ENCODE peak calls at places on chromosomes 6 and 20, in nine cellular contexts. Z, V, B, C, N, U, I, J and S are unnamed samples.

GRCh38 chr6:147538821-147539220 is 30.3 kb downstream of the SAMD5 start:
- DNase-seq in N (no peak), U (no peak), B (no peak), J (no peak), I (no peak), V (no peak), Z (no peak), C (no peak), S (no peak)

GRCh38 chr6:167005350-167006159 is 6.4 kb downstream of the CEP43 start:
- DNase-seq in B (no peak), U (no peak), C (no peak), V (peak; percentile 73), I (no peak), Z (no peak), J (no peak), N (peak; percentile 27), S (peak; percentile 21)

GRCh38 chr6:38034269-38034914 is 214.9 kb downstream of the ZFAND3 start:
- DNase-seq in C (peak; percentile 43), J (peak; percentile 23), N (peak; percentile 74), Z (no peak), B (peak; percentile 87), I (peak; percentile 29), V (no peak), U (peak; percentile 12), S (peak; percentile 40)

GRCh38 chr20:21609221-21609620 is 95.4 kb upstream of the NKX2-2 start:
- DNase-seq in Z (no peak), I (no peak), C (no peak), J (no peak), U (no peak), B (no peak), N (no peak), V (no peak), S (peak; percentile 27)

GRCh38 chr6:111714403-111715270 is 109.0 kb upstream of the TRAF3IP2 start:
- DNase-seq in Z (no peak), J (no peak), V (no peak), C (no peak), B (no peak), N (no peak), U (no peak), I (no peak), S (no peak)

GRCh38 chr6:151494235-151494950 is 576 bp downstream of the CCDC170 start:
- DNase-seq in C (peak; percentile 28), I (peak; percentile 34), J (peak; percentile 70), B (peak; percentile 51), Z (peak; percentile 29), N (peak; percentile 32), V (peak; percentile 25), U (peak; percentile 11), S (no peak)

GRCh38 chr20:47204008-47204745 is 152.3 kb downstream of the ZMYND8 start:
- DNase-seq in U (no peak), Z (no peak), J (peak; percentile 60), B (peak; percentile 63), N (peak; percentile 15), I (peak; percentile 81), C (no peak), V (no peak), S (peak; percentile 30)

GRCh38 chr6:155791186-155791585 is 335.5 kb upstream of the NOX3 start:
- DNase-seq in U (no peak), V (no peak), B (no peak), I (no peak), N (no peak), J (no peak), Z (no peak), C (no peak), S (no peak)

GRCh38 chr20:59075934-59076508 is 33.4 kb upstream of the PRELID3B start:
- DNase-seq in N (no peak), Z (no peak), J (no peak), U (no peak), B (no peak), V (no peak), I (no peak), C (no peak), S (no peak)

GRCh38 chr20:57220187-57221165 is 46.0 kb downstream of the BMP7 start:
- DNase-seq in U (no peak), C (no peak), N (no peak), V (no peak), B (no peak), J (no peak), I (peak; percentile 25), Z (no peak), S (no peak)

DNA sequence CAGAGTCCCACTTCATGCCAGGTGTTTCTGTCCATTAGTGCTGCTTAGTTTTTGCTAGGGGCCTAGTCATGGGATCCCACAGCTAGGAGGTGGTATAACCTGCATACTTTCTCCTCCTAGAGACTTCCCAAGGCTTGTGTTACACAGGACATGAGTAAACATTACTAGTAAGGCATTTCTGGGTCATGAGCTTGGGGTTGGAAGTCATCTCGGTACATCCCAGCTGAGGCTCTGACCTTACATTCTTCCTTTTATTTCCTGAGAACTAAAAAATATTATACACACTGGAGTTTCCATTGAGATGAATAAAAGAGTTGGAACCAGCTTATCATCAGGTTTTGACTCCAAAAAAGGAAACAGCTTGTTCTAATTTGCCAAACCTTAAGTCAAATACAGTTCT is 20.9 kb upstream of the PNPLA1 start:
- DNase-seq in J (no peak), Z (no peak), V (no peak), I (peak; percentile 86), N (peak; percentile 94), B (peak; percentile 93), C (no peak), U (no peak), S (no peak)
- TF ChIP-seq CTCF in J (no peak), Z (no peak), V (no peak), I (no peak), N (peak; percentile 44), B (peak; percentile 44), C (no peak), U (no peak), S (no peak)

GRCh38 chr20:36274248-36274841 is 31.8 kb upstream of the DLGAP4 start:
- DNase-seq in Z (no peak), N (no peak), C (no peak), I (no peak), U (no peak), V (no peak), B (no peak), J (no peak), S (no peak)
- TF ChIP-seq CTCF in Z (no peak), N (no peak), C (no peak), I (no peak), U (no peak), V (no peak), B (no peak), J (no peak), S (no peak)

GRCh38 chr20:24164360-24164759 is 175.8 kb upstream of the GGTLC1 start:
- DNase-seq in C (peak; percentile 8), I (no peak), U (peak; percentile 21), J (peak; percentile 67), B (peak; percentile 41), Z (peak; percentile 76), V (no peak), N (no peak), S (no peak)
- TF ChIP-seq CTCF in C (peak; percentile 23), I (peak; percentile 32), U (peak; percentile 87), J (peak; percentile 56), B (peak; percentile 80), Z (peak; percentile 39), V (no peak), N (peak; percentile 25), S (no peak)

GRCh38 chr6:152821525-152821924 is 70.9 kb downstream of the VIP start:
- DNase-seq in B (no peak), I (no peak), V (no peak), J (no peak), N (no peak), C (no peak), U (no peak), Z (no peak), S (no peak)
- TF ChIP-seq CTCF in B (no peak), I (no peak), V (no peak), J (no peak), N (no peak), C (peak; percentile 1), U (no peak), Z (no peak), S (no peak)

GRCh38 chr6:70901324-70901723 is 55.5 kb downstream of the B3GAT2 start:
- DNase-seq in V (no peak), N (no peak), B (peak; percentile 17), U (no peak), I (no peak), J (no peak), C (no peak), Z (no peak), S (peak; percentile 11)
- TF ChIP-seq CTCF in V (no peak), N (peak; percentile 35), B (peak; percentile 51), U (peak; percentile 24), I (peak; percentile 15), J (peak; percentile 22), C (peak; percentile 8), Z (no peak), S (peak; percentile 42)

DNA sequence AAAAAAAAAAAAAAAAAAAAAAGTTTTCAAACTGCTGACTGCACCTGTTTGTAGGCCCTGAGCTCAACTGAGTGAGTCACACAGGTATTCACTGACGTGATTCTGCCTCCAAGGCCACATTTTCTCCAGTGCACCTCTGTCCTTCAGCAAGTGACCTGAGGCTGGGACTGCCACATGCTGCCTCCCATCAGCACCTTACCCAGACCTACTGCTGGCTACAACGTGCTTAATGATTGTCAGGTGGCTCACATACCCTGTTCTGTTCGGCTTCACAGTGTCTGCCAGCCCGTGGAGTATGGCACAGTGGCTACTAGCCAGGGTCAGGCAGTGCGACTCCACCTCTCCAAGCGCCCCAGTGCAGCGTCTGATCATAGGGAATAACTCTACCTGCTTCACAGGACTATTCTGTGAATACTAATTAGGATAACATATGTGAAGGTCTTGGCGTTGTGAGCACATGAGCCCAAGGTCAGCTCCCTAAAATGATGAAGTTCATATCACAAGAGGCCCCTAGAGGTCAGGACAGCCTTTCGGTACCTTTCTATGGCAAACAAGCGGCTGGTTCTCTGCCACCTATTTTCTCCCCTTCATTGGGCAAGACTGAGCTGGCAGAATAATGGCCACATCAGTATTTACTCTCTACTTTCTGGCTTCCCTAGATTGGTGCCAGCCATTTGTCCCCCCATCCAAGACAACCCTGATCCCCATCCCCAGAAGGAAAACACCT is 28.1 kb downstream of the RIPOR3 start:
- DNase-seq in B (no peak), N (no peak), Z (no peak), I (no peak), V (peak; percentile 30), C (peak; percentile 29), U (peak; percentile 26), J (peak; percentile 82), S (peak; percentile 84)
- TF ChIP-seq CTCF in B (no peak), N (no peak), Z (no peak), I (no peak), V (no peak), C (peak; percentile 14), U (no peak), J (peak; percentile 93), S (peak; percentile 60)

GRCh38 chr6:89117285-89118108 is at the start of gene SRSF12:
- DNase-seq in J (peak; percentile 48), C (peak; percentile 63), V (peak; percentile 13), B (peak; percentile 27), I (peak; percentile 21), U (peak; percentile 63), Z (peak; percentile 62), N (peak; percentile 26), S (peak; percentile 34)
- TF ChIP-seq CTCF in J (no peak), C (no peak), V (no peak), B (no peak), I (no peak), U (no peak), Z (no peak), N (no peak), S (no peak)